ENCODE peak calls at places on chromosomes 7 and 10, in ten cellular contexts. Q, C, O, P, I, N, X, B, R and Y are unnamed samples.

GRCh38 chr10:70354100-70354499 is 28.3 kb downstream of the LRRC20 start:
- DNase-seq in Q (no peak), P (no peak), B (no peak), N (no peak), R (no peak), X (no peak), O (no peak), C (no peak), I (no peak), Y (no peak)

GRCh38 chr7:25521236-25521635 is 292.9 kb upstream of the NPVF start:
- DNase-seq in B (no peak), O (no peak), N (peak; percentile 1), P (no peak), Q (no peak), R (no peak), I (no peak), C (no peak), X (no peak), Y (no peak)

GRCh38 chr7:38731195-38731594 is 100.0 kb upstream of the AMPH start:
- DNase-seq in B (no peak), P (no peak), Q (no peak), O (no peak), R (peak; percentile 79), I (peak; percentile 64), X (no peak), C (no peak), N (peak; percentile 14), Y (peak; percentile 45)

GRCh38 chr10:78894089-78894840 is 174.5 kb upstream of the ZMIZ1 start:
- DNase-seq in X (no peak), O (no peak), B (no peak), N (no peak), P (no peak), Q (no peak), C (no peak), R (no peak), I (no peak), Y (no peak)

GRCh38 chr7:3235322-3235721 is 65.7 kb upstream of the SDK1 start:
- DNase-seq in C (no peak), R (no peak), Q (no peak), N (no peak), P (no peak), I (no peak), B (no peak), O (no peak), X (no peak), Y (no peak)

GRCh38 chr10:78986419-78986818 is 82.3 kb upstream of the ZMIZ1 start:
- DNase-seq in I (no peak), X (no peak), R (no peak), C (no peak), Q (no peak), N (no peak), O (no peak), P (no peak), B (no peak), Y (peak; percentile 25)

GRCh38 chr7:103718482-103719415 is 270.7 kb downstream of the RELN start:
- DNase-seq in Q (no peak), O (no peak), X (no peak), C (no peak), N (peak; percentile 34), B (no peak), R (peak; percentile 30), P (no peak), I (peak; percentile 83), Y (no peak)

GRCh38 chr7:72265505-72265904 is 146.6 kb downstream of the CALN1 start:
- DNase-seq in O (no peak), R (no peak), C (no peak), N (no peak), Q (no peak), X (no peak), I (no peak), B (no peak), P (no peak), Y (no peak)

GRCh38 chr7:149772821-149773425 is 465 bp downstream of the ZNF467 start:
- DNase-seq in O (no peak), B (peak; percentile 46), R (no peak), I (no peak), X (no peak), P (no peak), N (peak; percentile 8), Q (no peak), C (no peak), Y (no peak)

GRCh38 chr7:18541189-18541870 is 45.8 kb downstream of the HDAC9 start:
- DNase-seq in O (no peak), R (no peak), B (peak; percentile 86), Q (no peak), P (no peak), X (no peak), N (no peak), C (no peak), I (no peak), Y (peak; percentile 64)